ENCODE peak calls at places on chromosomes 2 and 18, in five cellular contexts. V is GM12878, R is HepG2, M is K562, J is H1. D is an unnamed sample.

GRCh38 chr2:224173882-224174415 is 134.9 kb upstream of the SERPINE2 start:
- DNase-seq in V (no peak), R (no peak), M (no peak), J (no peak), D (no peak)

GRCh38 chr18:79672490-79673276 is 6.9 kb upstream of the CTDP1 start:
- DNase-seq in V (no peak), R (no peak), M (no peak), J (no peak), D (no peak)

GRCh38 chr18:69528439-69528838 is 127.8 kb downstream of the DOK6 start:
- DNase-seq in V (no peak), R (no peak), M (no peak), J (no peak), D (no peak)

GRCh38 chr2:169468841-169469240 is 10.5 kb upstream of the BBS5 start:
- DNase-seq in V (no peak), R (no peak), M (no peak), J (no peak), D (no peak)

GRCh38 chr18:28045880-28046279 is 131.1 kb downstream of the CDH2 start:
- DNase-seq in V (no peak), R (no peak), M (no peak), J (no peak), D (no peak)

GRCh38 chr2:65128297-65129190 is 1.4 kb downstream of the RAB1A start:
- DNase-seq in V (no peak), R (no peak), M (no peak), J (no peak), D (no peak)

GRCh38 chr2:45993476-45993991 is 303.7 kb upstream of the EPAS1 start:
- DNase-seq in V (peak; percentile 23), R (peak; percentile 78), M (peak; percentile 60), J (peak; percentile 73), D (peak; percentile 74)

GRCh38 chr2:29304399-29304798 is 189.2 kb downstream of the CLIP4 start:
- DNase-seq in V (no peak), R (no peak), M (no peak), J (no peak), D (no peak)

GRCh38 chr18:79506191-79507075 is 110.7 kb downstream of the NFATC1 start:
- DNase-seq in V (no peak), R (no peak), M (no peak), J (no peak), D (no peak)

GRCh38 chr2:122643725-122644329 is 888.4 kb downstream of the TSN start:
- DNase-seq in V (no peak), R (no peak), M (no peak), J (no peak), D (no peak)

GRCh38 chr2:166410828-166411472 is 35.2 kb upstream of the SCN9A start:
- DNase-seq in V (no peak), R (peak; percentile 31), M (no peak), J (no peak), D (no peak)

GRCh38 chr2:175468699-175469098 is 287.2 kb upstream of the ATP5MC3 start:
- DNase-seq in V (no peak), R (no peak), M (no peak), J (no peak), D (no peak)

GRCh38 chr2:169066817-169067356 is 2.5 kb upstream of the DHRS9 start:
- DNase-seq in V (no peak), R (no peak), M (no peak), J (no peak), D (no peak)

GRCh38 chr2:216539791-216540241 is 41.2 kb downstream of the RPL37A start:
- DNase-seq in V (peak; percentile 28), R (no peak), M (no peak), J (no peak), D (no peak)

GRCh38 chr2:12083713-12084420 is 337.4 kb downstream of the LPIN1 start:
- DNase-seq in V (no peak), R (no peak), M (peak; percentile 30), J (no peak), D (no peak)

GRCh38 chr2:200039847-200040246 is 84.5 kb downstream of the MAIP1 start:
- DNase-seq in V (no peak), R (no peak), M (no peak), J (no peak), D (no peak)

GRCh38 chr2:166413255-166413654 is 37.5 kb upstream of the SCN9A start:
- DNase-seq in V (no peak), R (no peak), M (no peak), J (no peak), D (no peak)

GRCh38 chr18:7341581-7342337 is 110.9 kb downstream of the LRRC30 start:
- DNase-seq in V (no peak), R (no peak), M (no peak), J (no peak), D (no peak)

GRCh38 chr2:185608799-185609198 is 129.8 kb upstream of the FSIP2 start:
- DNase-seq in V (no peak), R (no peak), M (no peak), J (no peak), D (no peak)

GRCh38 chr18:48079885-48080284 is 149.4 kb upstream of the SMAD2 start:
- DNase-seq in V (no peak), R (no peak), M (no peak), J (no peak), D (no peak)

GRCh38 chr2:71716697-71717624 is 263.6 kb downstream of the DYSF start:
- DNase-seq in V (no peak), R (peak; percentile 78), M (no peak), J (no peak), D (no peak)

GRCh38 chr2:26989156-26989555 is 18.7 kb downstream of the MAPRE3 start:
- DNase-seq in V (no peak), R (no peak), M (no peak), J (no peak), D (no peak)

GRCh38 chr2:199302851-199303250 is 154.9 kb downstream of the SATB2 start:
- DNase-seq in V (no peak), R (no peak), M (no peak), J (no peak), D (no peak)

GRCh38 chr18:61820842-61821241 is 72.0 kb downstream of the RNF152 start:
- DNase-seq in V (no peak), R (no peak), M (no peak), J (no peak), D (no peak)

GRCh38 chr2:222707689-222708273 is 36.3 kb downstream of the MOGAT1 start:
- DNase-seq in V (no peak), R (peak; percentile 83), M (no peak), J (no peak), D (no peak)

GRCh38 chr2:133596701-133597393 is 28.6 kb upstream of the NCKAP5 start:
- DNase-seq in V (no peak), R (no peak), M (no peak), J (no peak), D (no peak)

GRCh38 chr2:51013060-51013746 is 18.7 kb downstream of the NRXN1 start:
- DNase-seq in V (no peak), R (peak; percentile 28), M (no peak), J (no peak), D (peak; percentile 34)

GRCh38 chr18:2878656-2879330 is 32.0 kb downstream of the EMILIN2 start:
- DNase-seq in V (no peak), R (no peak), M (no peak), J (no peak), D (no peak)

GRCh38 chr2:170141865-170142264 is 36.1 kb upstream of the MYO3B start:
- DNase-seq in V (peak; percentile 43), R (no peak), M (no peak), J (no peak), D (no peak)

GRCh38 chr18:55031979-55032378 is 72.7 kb upstream of the CCDC68 start:
- DNase-seq in V (no peak), R (no peak), M (no peak), J (no peak), D (no peak)
- TF ChIP-seq ATF2 in V (no peak), R (no peak), M (no peak), J (no peak), D (no peak)

GRCh38 chr2:108825254-108825653 is 38.7 kb downstream of the CCDC138 start:
- DNase-seq in V (no peak), R (no peak), M (no peak), J (no peak), D (no peak)
- TF ChIP-seq ATF2 in V (no peak), R (no peak), M (no peak), J (no peak), D (no peak)

DNA sequence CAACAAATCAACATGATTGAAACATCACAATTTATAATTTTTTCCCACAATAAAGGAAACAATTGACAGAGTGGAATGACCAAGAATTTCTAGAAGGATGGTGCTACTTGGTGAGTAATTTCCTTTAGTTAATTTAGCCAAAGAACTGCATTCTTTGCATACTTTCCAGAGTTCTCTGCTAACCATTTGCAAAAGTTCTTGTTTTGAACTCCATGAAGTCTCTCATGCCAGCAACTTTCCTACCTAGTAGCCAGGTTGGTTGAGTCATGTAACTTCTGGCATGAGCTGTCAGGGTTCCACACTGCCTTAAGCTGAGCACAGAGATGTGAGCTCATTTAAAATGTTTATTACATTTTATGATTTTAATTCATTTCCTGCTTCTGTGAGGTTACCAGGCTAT is 539.6 kb downstream of the PID1 start:
- DNase-seq in V (no peak), R (no peak), M (no peak), J (no peak), D (no peak)
- TF ChIP-seq ATF2 in V (no peak), R (no peak), M (no peak), J (no peak), D (no peak)

GRCh38 chr18:64765908-64766307 is 617.0 kb upstream of the LINC00305 start:
- DNase-seq in V (no peak), R (no peak), M (no peak), J (no peak), D (no peak)
- TF ChIP-seq ATF2 in V (no peak), R (no peak), M (no peak), J (no peak), D (no peak)

GRCh38 chr2:44245068-44245861 is 30.0 kb upstream of the SLC3A1 start:
- DNase-seq in V (no peak), R (no peak), M (no peak), J (no peak), D (no peak)
- TF ChIP-seq ATF2 in V (no peak), R (no peak), M (no peak), J (no peak), D (no peak)